ENCODE peak calls at places on chromosome 19, in five cellular contexts. One of them, this sample, is unnamed.

GRCh38 chr19:18507727-18508440 is 14.0 kb downstream of the ELL start:
- DNase-seq in left lung: no peak
- DNase-seq in NCI-H1092: no peak
- DNase-seq in left ventricle myocardium inferior: peak; percentile 55
- DNase-seq in HT1080: no peak
- DNase-seq in this sample: no peak

GRCh38 chr19:4444765-4445741 is 12.5 kb downstream of the UBXN6 start:
- DNase-seq in left lung: no peak
- DNase-seq in NCI-H1092: no peak
- DNase-seq in left ventricle myocardium inferior: no peak
- DNase-seq in HT1080: no peak
- DNase-seq in this sample: no peak

GRCh38 chr19:42606660-42607351 is 12.1 kb upstream of the CEACAM8 start:
- DNase-seq in left lung: peak; percentile 63
- DNase-seq in NCI-H1092: peak; percentile 23
- DNase-seq in left ventricle myocardium inferior: peak; percentile 23
- DNase-seq in HT1080: peak; percentile 39
- DNase-seq in this sample: peak; percentile 61

GRCh38 chr19:19668230-19669012 is at the start of gene ZNF101:
- DNase-seq in left lung: peak; percentile 95
- DNase-seq in NCI-H1092: peak; percentile 81
- DNase-seq in left ventricle myocardium inferior: peak; percentile 93
- DNase-seq in HT1080: peak; percentile 90
- DNase-seq in this sample: peak; percentile 90

GRCh38 chr19:37333457-37333856 is 37.4 kb upstream of the ZNF527 start:
- DNase-seq in left lung: no peak
- DNase-seq in NCI-H1092: no peak
- DNase-seq in left ventricle myocardium inferior: no peak
- DNase-seq in HT1080: peak; percentile 35
- DNase-seq in this sample: peak; percentile 18

GRCh38 chr19:55066107-55066709 is 3.3 kb upstream of the RDH13 start:
- DNase-seq in left lung: no peak
- DNase-seq in NCI-H1092: no peak
- DNase-seq in left ventricle myocardium inferior: no peak
- DNase-seq in HT1080: no peak
- DNase-seq in this sample: no peak

GRCh38 chr19:3712663-3713531 is 4.7 kb downstream of the TJP3 start:
- DNase-seq in left lung: peak; percentile 66
- DNase-seq in NCI-H1092: no peak
- DNase-seq in left ventricle myocardium inferior: no peak
- DNase-seq in HT1080: no peak
- DNase-seq in this sample: no peak

GRCh38 chr19:9958451-9958850 is 22.1 kb upstream of the OLFM2 start:
- DNase-seq in left lung: no peak
- DNase-seq in NCI-H1092: no peak
- DNase-seq in left ventricle myocardium inferior: no peak
- DNase-seq in HT1080: peak; percentile 5
- DNase-seq in this sample: peak; percentile 66

GRCh38 chr19:33621811-33622504 is at the start of gene CHST8:
- DNase-seq in left lung: no peak
- DNase-seq in NCI-H1092: peak; percentile 38
- DNase-seq in left ventricle myocardium inferior: peak; percentile 40
- DNase-seq in HT1080: no peak
- DNase-seq in this sample: peak; percentile 29

GRCh38 chr19:38658462-38659306 is 11.2 kb downstream of the ACTN4 start:
- DNase-seq in left lung: no peak
- DNase-seq in NCI-H1092: peak; percentile 64
- DNase-seq in left ventricle myocardium inferior: no peak
- DNase-seq in HT1080: peak; percentile 98
- DNase-seq in this sample: peak; percentile 99

GRCh38 chr19:29810504-29810871 is 1.3 kb upstream of the CCNE1 start:
- DNase-seq in left lung: no peak
- DNase-seq in NCI-H1092: no peak
- DNase-seq in left ventricle myocardium inferior: no peak
- DNase-seq in HT1080: peak; percentile 17
- DNase-seq in this sample: peak; percentile 81

GRCh38 chr19:48502720-48503018 is 9.0 kb downstream of the LMTK3 start:
- DNase-seq in left lung: no peak
- DNase-seq in NCI-H1092: no peak
- DNase-seq in left ventricle myocardium inferior: no peak
- DNase-seq in HT1080: no peak
- DNase-seq in this sample: no peak

GRCh38 chr19:10332158-10332964 is 968 bp downstream of the RAVER1 start:
- DNase-seq in left lung: no peak
- DNase-seq in NCI-H1092: no peak
- DNase-seq in left ventricle myocardium inferior: no peak
- DNase-seq in HT1080: no peak
- DNase-seq in this sample: no peak

This sample was measured in mammary epithelial cell.